ENCODE peak calls at places on chromosomes 6 and 20, in eight cellular contexts. E is natural killer cell, T is mesothelial cell of epicardium, J is AG10803, V is GM23338, H is ovary, X is fibroblast of mammary gland, F is fibroblast of lung. P is an unnamed sample.

GRCh38 chr6:111259089-111259831 is 172.0 kb downstream of the SLC16A10 start:
- DNase-seq in E (peak; percentile 99), T (peak; percentile 96), J (peak; percentile 99), V (peak; percentile 100), H (peak; percentile 99), X (peak; percentile 99), F (peak; percentile 98), P (peak; percentile 99)

GRCh38 chr6:47655719-47656595 is 42.4 kb upstream of the ADGRF4 start:
- DNase-seq in E (no peak), T (no peak), J (no peak), V (peak; percentile 59), H (no peak), X (peak; percentile 60), F (peak; percentile 78), P (no peak)

GRCh38 chr6:44001318-44001868 is 125.9 kb downstream of the MRPL14 start:
- DNase-seq in E (no peak), T (no peak), J (peak; percentile 19), V (peak; percentile 85), H (peak; percentile 32), X (no peak), F (no peak), P (no peak)

GRCh38 chr6:118693562-118693961 is 42.2 kb upstream of the CEP85L start:
- DNase-seq in E (no peak), T (no peak), J (no peak), V (no peak), H (no peak), X (no peak), F (no peak), P (no peak)

GRCh38 chr20:61253264-61253639 is 1.2 kb downstream of the CDH4 start:
- DNase-seq in E (no peak), T (no peak), J (peak; percentile 47), V (peak; percentile 69), H (no peak), X (peak; percentile 42), F (peak; percentile 51), P (no peak)

GRCh38 chr6:93581371-93581770 is 162.0 kb upstream of the EPHA7 start:
- DNase-seq in E (no peak), T (no peak), J (no peak), V (no peak), H (no peak), X (no peak), F (no peak), P (no peak)

GRCh38 chr20:57250607-57251343 is 15.7 kb downstream of the BMP7 start:
- DNase-seq in E (no peak), T (no peak), J (no peak), V (no peak), H (no peak), X (no peak), F (peak; percentile 2), P (no peak)

GRCh38 chr6:151317206-151317994 is 74.0 kb downstream of the ZBTB2 start:
- DNase-seq in E (no peak), T (no peak), J (peak; percentile 76), V (no peak), H (no peak), X (peak; percentile 91), F (peak; percentile 90), P (no peak)

GRCh38 chr6:159252955-159253508 is 83.8 kb downstream of the FNDC1 start:
- DNase-seq in E (no peak), T (no peak), J (peak; percentile 77), V (peak; percentile 88), H (no peak), X (peak; percentile 60), F (peak; percentile 81), P (no peak)

GRCh38 chr6:97978855-97979271 is 695.8 kb upstream of the MMS22L start:
- DNase-seq in E (no peak), T (no peak), J (no peak), V (peak; percentile 80), H (no peak), X (no peak), F (no peak), P (no peak)

GRCh38 chr6:119526609-119527605 is 177.3 kb upstream of the MAN1A1 start:
- DNase-seq in E (no peak), T (no peak), J (peak; percentile 3), V (peak; percentile 32), H (no peak), X (peak; percentile 35), F (no peak), P (no peak)

GRCh38 chr20:41862023-41862422 is 243.8 kb upstream of the CHD6 start:
- DNase-seq in E (no peak), T (no peak), J (no peak), V (peak; percentile 13), H (no peak), X (no peak), F (no peak), P (no peak)

DNA sequence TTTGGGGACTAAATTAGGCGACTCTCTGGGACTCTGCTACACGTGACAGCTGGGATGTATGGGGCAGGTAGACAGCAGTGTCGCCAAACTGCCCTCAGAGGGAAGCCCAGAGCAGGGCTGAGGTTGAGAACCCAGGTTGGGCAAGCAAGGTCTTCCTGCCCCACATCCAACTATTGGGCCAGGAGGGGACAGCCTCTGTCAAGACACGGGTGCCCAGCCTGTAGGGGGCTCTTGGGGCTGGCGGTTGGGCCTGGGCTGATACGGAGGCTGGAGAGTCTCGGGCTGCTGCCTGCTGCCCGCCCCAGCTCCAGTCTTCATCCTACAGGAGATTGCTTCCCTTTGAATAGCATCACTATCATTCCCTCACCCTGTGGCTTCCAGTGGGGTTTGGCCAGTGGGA is 33.3 kb downstream of the CPNE5 start:
- DNase-seq in E (no peak), T (no peak), J (no peak), V (peak; percentile 59), H (no peak), X (no peak), F (no peak), P (no peak)
- TF ChIP-seq CTCF in E (no peak), T (no peak), J (no peak), V (peak; percentile 48), H (no peak), X (no peak), F (no peak), P (no peak)

GRCh38 chr6:135675862-135676261 is 175.6 kb upstream of the PDE7B start:
- DNase-seq in E (no peak), T (no peak), J (no peak), V (peak; percentile 85), H (no peak), X (peak; percentile 48), F (peak; percentile 13), P (no peak)
- TF ChIP-seq CTCF in E (peak; percentile 58), T (no peak), J (no peak), V (peak; percentile 86), H (no peak), X (no peak), F (peak; percentile 9), P (peak; percentile 58)

GRCh38 chr6:63802606-63803206 is 167.1 kb downstream of the PHF3 start:
- DNase-seq in E (no peak), T (no peak), J (peak; percentile 26), V (peak; percentile 16), H (no peak), X (peak; percentile 63), F (peak; percentile 17), P (no peak)
- TF ChIP-seq CTCF in E (no peak), T (peak; percentile 61), J (peak; percentile 84), V (peak; percentile 57), H (no peak), X (peak; percentile 84), F (peak; percentile 71), P (peak; percentile 59)

GRCh38 chr6:41682966-41683459 is 44.7 kb downstream of the MDFI start:
- DNase-seq in E (no peak), T (no peak), J (no peak), V (peak; percentile 37), H (no peak), X (no peak), F (no peak), P (no peak)

GRCh38 chr6:41682056-41682477 is 43.8 kb downstream of the MDFI start:
- DNase-seq in E (peak; percentile 65), T (peak; percentile 79), J (peak; percentile 89), V (peak; percentile 98), H (peak; percentile 92), X (peak; percentile 83), F (peak; percentile 87), P (peak; percentile 98)

GRCh38 chr6:41684311-41685182 is 46.3 kb downstream of the MDFI start:
- DNase-seq in E (no peak), T (no peak), J (no peak), V (no peak), H (no peak), X (no peak), F (no peak), P (no peak)

GRCh38 chr6:41682497-41682961 is 44.3 kb downstream of the MDFI start:
- DNase-seq in E (no peak), T (no peak), J (no peak), V (peak; percentile 38), H (peak; percentile 68), X (no peak), F (no peak), P (no peak)

GRCh38 chr6:41683460-41684310 is 45.4 kb downstream of the MDFI start:
- DNase-seq in E (peak; percentile 79), T (peak; percentile 78), J (peak; percentile 60), V (peak; percentile 86), H (peak; percentile 90), X (peak; percentile 62), F (peak; percentile 50), P (peak; percentile 92)
- TF ChIP-seq CTCF in E (peak; percentile 93), T (peak; percentile 83), J (peak; percentile 76), V (peak; percentile 92), H (peak; percentile 90), X (peak; percentile 75), F (peak; percentile 83), P (peak; percentile 96)